ENCODE peak calls at places on chromosomes 2 and 18, in five cellular contexts. G is lower lobe of right lung, K is mucosa of descending colon, J is suprapubic skin, E is fibroblast of lung. A is an unnamed sample.

GRCh38 chr2:3112553-3112952 is 265.1 kb downstream of the EIPR1 start:
- DNase-seq in J (no peak), K (no peak), E (no peak), G (no peak), A (no peak)

GRCh38 chr2:1510184-1510583 is 96.9 kb downstream of the TPO start:
- DNase-seq in E (no peak), J (peak; percentile 41), K (no peak), G (no peak), A (no peak)

GRCh38 chr18:9184998-9185613 is 48.5 kb downstream of the ANKRD12 start:
- DNase-seq in J (no peak), K (no peak), E (no peak), G (no peak), A (no peak)

GRCh38 chr2:1625281-1626001 is 118.9 kb downstream of the PXDN start:
- DNase-seq in K (no peak), G (peak; percentile 68), J (no peak), E (peak; percentile 91), A (peak; percentile 61)

GRCh38 chr18:55136864-55137263 is 177.6 kb upstream of the CCDC68 start:
- DNase-seq in G (no peak), J (no peak), K (no peak), E (peak; percentile 92), A (peak; percentile 40)

GRCh38 chr2:72034353-72035095 is 113.1 kb downstream of the CYP26B1 start:
- DNase-seq in K (no peak), J (no peak), E (no peak), G (no peak), A (no peak)

GRCh38 chr2:63977904-63978303 is 41.3 kb downstream of the VPS54 start:
- DNase-seq in K (no peak), J (no peak), E (no peak), G (no peak), A (no peak)

GRCh38 chr18:49020621-49021021 is 69.9 kb upstream of the SMAD7 start:
- DNase-seq in G (no peak), J (peak; percentile 69), E (peak; percentile 32), K (no peak), A (no peak)

GRCh38 chr2:27356056-27356381 is 545 bp downstream of the GTF3C2 start:
- DNase-seq in J (no peak), E (peak; percentile 52), K (peak; percentile 77), G (peak; percentile 78), A (peak; percentile 65)

GRCh38 chr2:175690113-175690716 is 311.9 kb downstream of the LNPK start:
- DNase-seq in J (no peak), E (peak; percentile 54), G (no peak), K (no peak), A (peak; percentile 86)

GRCh38 chr2:202831241-202831997 is 40.1 kb downstream of the ICA1L start:
- DNase-seq in E (peak; percentile 60), J (no peak), K (peak; percentile 32), G (no peak), A (peak; percentile 81)

GRCh38 chr2:112156152-112156986 is 18.2 kb downstream of the FBLN7 start:
- DNase-seq in G (no peak), K (no peak), E (peak; percentile 73), J (peak; percentile 53), A (no peak)

GRCh38 chr2:133658020-133658903 is 90.0 kb upstream of the NCKAP5 start:
- DNase-seq in E (peak; percentile 82), G (no peak), J (no peak), K (no peak), A (no peak)

GRCh38 chr2:219010873-219011272 is 17.7 kb upstream of the CRYBA2 start:
- DNase-seq in K (no peak), J (no peak), E (no peak), G (no peak), A (no peak)

GRCh38 chr18:60145776-60146175 is 226.8 kb downstream of the MC4R start:
- DNase-seq in J (no peak), E (no peak), K (no peak), G (no peak), A (no peak)

GRCh38 chr18:76981388-76981968 is 151.1 kb downstream of the MBP start:
- DNase-seq in K (peak; percentile 64), E (no peak), J (no peak), G (no peak), A (no peak)

DNA sequence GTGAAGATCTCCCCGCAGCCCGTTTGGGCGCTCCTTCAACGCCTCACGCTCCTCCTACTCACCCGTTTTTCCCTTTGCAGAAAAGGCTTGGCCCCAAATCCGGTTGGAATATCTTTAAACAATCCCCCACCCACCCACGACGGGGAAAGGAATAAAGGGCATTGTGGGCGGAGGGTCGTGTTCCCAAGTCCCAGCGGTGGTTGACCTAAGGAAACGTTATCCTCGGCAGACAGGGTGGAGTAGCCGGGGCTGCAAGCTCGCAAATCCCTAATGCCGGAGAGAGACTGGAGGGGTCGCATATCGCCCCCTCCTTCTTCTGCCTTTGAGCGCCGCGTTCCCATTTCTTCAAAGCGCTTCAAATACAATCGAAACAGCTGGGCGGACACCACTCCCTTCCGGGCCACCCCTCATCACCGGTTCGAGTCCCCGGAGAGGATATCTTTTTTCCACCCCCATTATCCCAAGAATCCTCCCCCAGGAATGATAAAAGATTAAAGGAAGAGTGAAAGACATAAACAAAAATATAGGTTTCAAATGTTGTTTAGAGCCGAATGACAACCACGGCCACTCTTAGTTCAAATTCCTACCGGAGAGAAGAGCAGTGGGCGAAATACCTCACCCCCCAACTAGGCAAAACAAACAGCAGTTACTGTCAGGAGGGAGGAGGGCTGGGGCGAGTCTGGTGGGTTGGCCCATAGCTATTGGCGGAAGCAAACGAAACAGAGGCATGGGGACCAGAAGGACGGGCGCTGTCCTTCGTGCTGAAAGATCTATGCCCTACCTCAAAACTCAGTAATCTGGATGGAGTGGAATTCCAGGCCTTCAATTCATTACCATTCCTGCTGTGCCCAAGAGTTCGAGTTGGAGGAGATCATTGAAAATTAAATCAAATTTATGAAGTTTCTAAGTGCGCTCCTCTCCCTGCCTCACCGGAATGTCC is 2.8 kb upstream of the GAD1 start:
- DNase-seq in E (peak; percentile 52), K (peak; percentile 30), G (no peak), J (no peak), A (peak; percentile 73)
- H3K4me3 ChIP-seq in E (no peak overlapping the region), K (no peak overlapping the region), G (no peak overlapping the region), J (no peak overlapping the region), A (no peak overlapping the region)

DNA sequence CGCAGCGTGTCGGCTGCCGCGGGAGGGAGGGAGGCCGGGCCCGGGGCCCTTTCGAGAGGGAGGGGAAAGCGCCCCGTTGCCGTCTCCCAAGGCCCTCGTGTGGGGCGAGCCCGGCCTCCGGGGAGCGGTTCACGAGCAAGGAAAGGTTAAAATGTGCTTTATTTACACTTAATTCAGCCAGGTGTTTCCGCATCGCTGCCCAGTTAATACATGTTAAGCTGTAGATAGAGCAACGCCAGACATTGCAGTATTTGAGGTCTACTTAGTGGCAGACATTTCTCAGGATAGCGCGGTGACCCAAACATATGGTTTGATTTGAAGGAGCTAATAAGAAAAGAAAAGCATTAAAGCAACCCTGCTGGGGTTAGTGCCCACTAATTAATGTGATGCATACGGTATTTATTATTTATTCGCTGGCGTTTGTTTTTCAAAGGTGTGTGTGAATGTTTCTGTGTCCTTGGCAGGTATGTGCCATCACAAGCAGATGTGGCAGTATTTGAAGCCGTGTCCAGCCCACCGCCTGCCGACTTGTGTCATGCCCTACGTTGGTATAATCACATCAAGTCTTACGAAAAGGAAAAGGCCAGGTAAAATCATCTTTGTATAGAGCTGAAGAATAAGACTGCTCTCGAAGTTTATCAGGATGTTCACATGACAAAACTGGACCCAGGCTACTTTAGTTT is 570 bp downstream of the EEF1B2 start:
- DNase-seq in E (no peak), G (no peak), K (no peak), J (no peak), A (peak; percentile 78)
- H3K4me1 ChIP-seq in E (peaks cover 4% of the 10 kb centered on the region), G (peaks cover 33% of the 10 kb centered on the region), K (peaks cover 19% of the 10 kb centered on the region), J (peaks cover 32% of the 10 kb centered on the region), A (peaks cover 32% of the 10 kb centered on the region)

GRCh38 chr2:60976875-60977561 is 40.5 kb upstream of the PEX13 start:
- DNase-seq in G (no peak), K (no peak), E (no peak), J (no peak), A (no peak)
- H3K4me3 ChIP-seq in G (no peak overlapping the region), K (no peak overlapping the region), E (no peak overlapping the region), J (no peak overlapping the region), A (no peak overlapping the region)

GRCh38 chr2:195482050-195482449 is 175.0 kb upstream of the SLC39A10 start:
- DNase-seq in E (peak; percentile 14), G (no peak), K (no peak), J (no peak), A (peak; percentile 22)
- H3K4me1 ChIP-seq in E (peaks cover 2% of the 10 kb centered on the region), G (no peaks in the 10 kb centered on the region), K (no peaks in the 10 kb centered on the region), J (peaks cover 6% of the 10 kb centered on the region), A (peaks cover 19% of the 10 kb centered on the region)

GRCh38 chr2:207692206-207693065 is 19.0 kb upstream of the CCNYL1 start:
- DNase-seq in J (no peak), K (peak; percentile 46), E (peak; percentile 11), G (peak; percentile 62), A (no peak)
- H3K4me3 ChIP-seq in J (no peak overlapping the region), K (no peak overlapping the region), E (no peak overlapping the region), G (no peak overlapping the region), A (no peak overlapping the region)

DNA sequence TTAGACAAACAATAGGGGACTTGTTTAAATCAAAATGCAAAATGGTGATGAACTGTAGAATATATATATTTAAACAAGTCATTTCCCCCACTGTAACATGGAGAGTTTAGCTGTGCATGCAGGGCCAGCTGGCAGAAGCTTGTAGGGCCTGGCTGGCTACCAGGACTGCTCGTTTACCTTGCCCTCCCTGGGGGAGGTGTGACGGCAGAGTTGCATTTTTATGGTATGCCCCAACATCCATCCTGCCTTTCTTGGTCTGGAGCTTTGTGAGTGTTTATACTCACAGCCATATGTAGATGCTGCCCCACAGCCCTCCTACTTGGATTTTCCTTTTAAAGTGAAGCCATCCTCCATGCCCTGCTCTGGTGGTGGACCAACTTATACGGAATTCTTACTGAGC is 101.8 kb upstream of the ZFP36L2 start:
- DNase-seq in E (no peak), J (no peak), G (no peak), K (no peak), A (no peak)
- H3K4me1 ChIP-seq in E (peaks cover 10% of the 10 kb centered on the region), J (peaks cover 64% of the 10 kb centered on the region), G (peaks cover 45% of the 10 kb centered on the region), K (peaks cover 5% of the 10 kb centered on the region), A (peaks cover 43% of the 10 kb centered on the region)

DNA sequence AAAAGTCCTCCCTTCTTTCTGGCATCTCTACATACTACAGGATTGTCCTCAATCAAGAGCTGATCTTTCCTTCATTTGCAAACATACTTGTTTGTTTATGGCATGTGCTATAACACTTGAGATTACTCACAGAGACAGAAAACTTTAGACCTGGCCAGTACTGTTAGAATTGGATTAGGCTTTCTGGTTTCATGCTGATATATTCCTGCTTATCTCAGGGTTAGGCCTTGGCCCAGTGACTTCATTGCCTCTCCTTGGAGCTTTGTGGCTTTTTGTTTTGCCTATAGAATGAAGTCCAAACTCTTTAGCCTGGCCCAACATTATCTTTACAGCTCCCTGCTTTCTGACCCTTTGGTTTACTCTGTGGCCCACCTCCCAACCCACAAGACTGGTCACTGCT is 363.3 kb downstream of the ALK start:
- DNase-seq in E (no peak), K (no peak), G (no peak), J (no peak), A (no peak)
- H3K4me3 ChIP-seq in E (no peak overlapping the region), K (no peak overlapping the region), G (no peak overlapping the region), J (no peak overlapping the region), A (no peak overlapping the region)

GRCh38 chr2:113890253-113891235 is 655 bp downstream of the ACTR3 start:
- DNase-seq in J (peak; percentile 84), K (peak; percentile 76), E (peak; percentile 82), G (peak; percentile 78), A (peak; percentile 88)
- H3K4me1 ChIP-seq in J (peaks cover 75% of the 10 kb centered on the region), K (peaks cover 52% of the 10 kb centered on the region), E (peaks cover 14% of the 10 kb centered on the region), G (peaks cover 80% of the 10 kb centered on the region), A (peaks cover 61% of the 10 kb centered on the region)

GRCh38 chr2:48420512-48421197 is 109.3 kb upstream of the STON1 start:
- DNase-seq in G (peak; percentile 91), K (peak; percentile 90), J (peak; percentile 93), E (peak; percentile 88), A (peak; percentile 97)
- H3K4me3 ChIP-seq in G (no peak overlapping the region), K (no peak overlapping the region), J (no peak overlapping the region), E (no peak overlapping the region), A (peak overlapping the region; percentile 43)

A was measured in adipocyte.